ENCODE peak calls at places on chromosomes 11 and 22, in eight cellular contexts. One of them, this sample, is unnamed.

GRCh38 chr22:45318168-45318557 is 8.4 kb downstream of the FAM118A start:
- DNase-seq in fibroblast of lung: peak
- DNase-seq in Peyer's patch: peak
- DNase-seq in WERI-Rb-1: no peak
- DNase-seq in Panc1: no peak
- DNase-seq in CD8-positive, alpha-beta T cell: peak
- DNase-seq in AG09309: peak
- DNase-seq in GM10248: peak
- DNase-seq in this sample: peak

GRCh38 chr11:2884424-2884815 is 1.2 kb downstream of the CDKN1C start:
- DNase-seq in fibroblast of lung: peak
- DNase-seq in Peyer's patch: no peak
- DNase-seq in WERI-Rb-1: peak
- DNase-seq in Panc1: no peak
- DNase-seq in CD8-positive, alpha-beta T cell: no peak
- DNase-seq in AG09309: no peak
- DNase-seq in GM10248: no peak
- DNase-seq in this sample: no peak

GRCh38 chr11:47177229-47177845 is 658 bp upstream of the ARFGAP2 start:
- DNase-seq in fibroblast of lung: peak
- DNase-seq in Peyer's patch: peak
- DNase-seq in WERI-Rb-1: peak
- DNase-seq in Panc1: no peak
- DNase-seq in CD8-positive, alpha-beta T cell: peak
- DNase-seq in AG09309: peak
- DNase-seq in GM10248: peak
- DNase-seq in this sample: peak

GRCh38 chr11:22879615-22880014 is 19.3 kb upstream of the CCDC179 start:
- DNase-seq in fibroblast of lung: peak
- DNase-seq in Peyer's patch: no peak
- DNase-seq in WERI-Rb-1: no peak
- DNase-seq in Panc1: no peak
- DNase-seq in CD8-positive, alpha-beta T cell: no peak
- DNase-seq in AG09309: no peak
- DNase-seq in GM10248: no peak
- DNase-seq in this sample: no peak

GRCh38 chr11:32426819-32427615 is 8.3 kb downstream of the WT1 start:
- DNase-seq in fibroblast of lung: no peak
- DNase-seq in Peyer's patch: no peak
- DNase-seq in WERI-Rb-1: no peak
- DNase-seq in Panc1: no peak
- DNase-seq in CD8-positive, alpha-beta T cell: no peak
- DNase-seq in AG09309: no peak
- DNase-seq in GM10248: no peak
- DNase-seq in this sample: no peak

GRCh38 chr11:108902027-108902469 is 237.2 kb downstream of the DDX10 start:
- DNase-seq in fibroblast of lung: no peak
- DNase-seq in Peyer's patch: no peak
- DNase-seq in WERI-Rb-1: no peak
- DNase-seq in Panc1: no peak
- DNase-seq in CD8-positive, alpha-beta T cell: no peak
- DNase-seq in AG09309: no peak
- DNase-seq in GM10248: no peak
- DNase-seq in this sample: no peak

GRCh38 chr11:10310301-10310841 is 5.5 kb downstream of the ADM start:
- DNase-seq in fibroblast of lung: peak
- DNase-seq in Peyer's patch: no peak
- DNase-seq in WERI-Rb-1: no peak
- DNase-seq in Panc1: no peak
- DNase-seq in CD8-positive, alpha-beta T cell: no peak
- DNase-seq in AG09309: no peak
- DNase-seq in GM10248: peak
- DNase-seq in this sample: no peak

GRCh38 chr11:2791521-2792375 is 92.0 kb upstream of the KCNQ1OT1 start:
- DNase-seq in fibroblast of lung: no peak
- DNase-seq in Peyer's patch: peak
- DNase-seq in WERI-Rb-1: peak
- DNase-seq in Panc1: no peak
- DNase-seq in CD8-positive, alpha-beta T cell: peak
- DNase-seq in AG09309: no peak
- DNase-seq in GM10248: no peak
- DNase-seq in this sample: peak

GRCh38 chr11:119895981-119896380 is 167.0 kb upstream of the NECTIN1 start:
- DNase-seq in fibroblast of lung: peak
- DNase-seq in Peyer's patch: no peak
- DNase-seq in WERI-Rb-1: no peak
- DNase-seq in Panc1: no peak
- DNase-seq in CD8-positive, alpha-beta T cell: no peak
- DNase-seq in AG09309: no peak
- DNase-seq in GM10248: no peak
- DNase-seq in this sample: no peak

GRCh38 chr11:2316169-2316962 is 14.6 kb downstream of the TSPAN32 start:
- DNase-seq in fibroblast of lung: no peak
- DNase-seq in Peyer's patch: peak
- DNase-seq in WERI-Rb-1: no peak
- DNase-seq in Panc1: no peak
- DNase-seq in CD8-positive, alpha-beta T cell: no peak
- DNase-seq in AG09309: no peak
- DNase-seq in GM10248: no peak
- DNase-seq in this sample: peak

GRCh38 chr11:41660585-41660984 is 201.1 kb upstream of the LRRC4C start:
- DNase-seq in fibroblast of lung: no peak
- DNase-seq in Peyer's patch: no peak
- DNase-seq in WERI-Rb-1: peak
- DNase-seq in Panc1: no peak
- DNase-seq in CD8-positive, alpha-beta T cell: no peak
- DNase-seq in AG09309: no peak
- DNase-seq in GM10248: no peak
- DNase-seq in this sample: no peak
- TF ChIP-seq CTCF in fibroblast of lung: no peak
- TF ChIP-seq CTCF in Peyer's patch: no peak
- TF ChIP-seq CTCF in WERI-Rb-1: peak
- TF ChIP-seq CTCF in Panc1: peak
- TF ChIP-seq CTCF in CD8-positive, alpha-beta T cell: no peak
- TF ChIP-seq CTCF in AG09309: no peak
- TF ChIP-seq CTCF in GM10248: no peak
- TF ChIP-seq CTCF in this sample: no peak

GRCh38 chr11:101880208-101880607 is 34.6 kb upstream of the CEP126 start:
- DNase-seq in fibroblast of lung: peak
- DNase-seq in Peyer's patch: no peak
- DNase-seq in WERI-Rb-1: peak
- DNase-seq in Panc1: no peak
- DNase-seq in CD8-positive, alpha-beta T cell: no peak
- DNase-seq in AG09309: no peak
- DNase-seq in GM10248: peak
- DNase-seq in this sample: no peak
- TF ChIP-seq CTCF in fibroblast of lung: peak
- TF ChIP-seq CTCF in Peyer's patch: peak
- TF ChIP-seq CTCF in WERI-Rb-1: peak
- TF ChIP-seq CTCF in Panc1: peak
- TF ChIP-seq CTCF in CD8-positive, alpha-beta T cell: no peak
- TF ChIP-seq CTCF in AG09309: peak
- TF ChIP-seq CTCF in GM10248: peak
- TF ChIP-seq CTCF in this sample: peak

DNA sequence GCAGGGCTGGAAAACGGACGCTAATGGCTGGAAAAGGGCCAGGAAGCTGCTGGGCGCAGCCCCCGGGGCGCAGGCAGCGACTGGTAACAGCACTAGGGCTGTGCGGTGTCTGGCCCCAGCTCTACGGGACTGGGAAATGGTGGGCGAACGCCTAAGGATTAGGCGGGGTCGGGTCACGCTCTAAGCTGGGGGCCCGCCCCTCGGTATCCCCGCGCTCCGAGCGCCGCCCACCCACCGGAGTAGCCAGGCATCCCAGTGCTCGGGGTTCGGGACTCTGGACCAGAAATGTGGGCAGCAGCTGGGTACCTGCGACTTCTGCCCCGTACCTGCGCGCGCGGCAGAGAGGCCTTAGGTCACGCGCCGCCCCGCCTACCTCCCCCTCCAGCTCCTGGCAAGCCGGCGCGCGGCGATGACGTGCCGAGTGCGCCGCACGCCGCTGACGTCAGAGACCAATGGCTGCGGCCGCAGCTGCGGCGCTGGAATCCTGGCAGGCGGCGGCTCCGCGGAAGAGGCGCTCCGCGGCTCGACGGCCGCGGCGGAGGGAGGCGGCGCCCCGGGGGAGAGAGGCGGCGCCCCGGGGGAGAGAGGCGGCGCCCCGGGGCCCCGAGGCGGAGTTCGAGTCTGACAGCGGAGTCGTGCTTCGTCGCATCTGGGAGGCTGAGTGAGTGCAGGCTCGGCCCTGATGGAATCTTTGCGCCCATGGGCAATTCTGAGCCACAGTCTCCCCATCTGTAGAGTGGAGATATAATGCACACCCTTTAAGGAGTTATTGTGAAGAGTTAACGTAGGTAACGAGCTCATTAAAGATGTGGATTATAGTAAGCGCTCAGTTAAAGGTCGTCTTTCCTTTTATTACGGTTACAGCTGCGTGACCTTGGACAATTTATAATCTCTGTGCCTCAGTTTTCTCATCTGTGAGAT is at the start of the genes HPS4 and SRRD:
- DNase-seq in fibroblast of lung: peak
- DNase-seq in Peyer's patch: peak
- DNase-seq in WERI-Rb-1: peak
- DNase-seq in Panc1: no peak
- DNase-seq in CD8-positive, alpha-beta T cell: peak
- DNase-seq in AG09309: no peak
- DNase-seq in GM10248: peak
- DNase-seq in this sample: peak
- TF ChIP-seq CTCF in fibroblast of lung: no peak
- TF ChIP-seq CTCF in Peyer's patch: no peak
- TF ChIP-seq CTCF in WERI-Rb-1: no peak
- TF ChIP-seq CTCF in Panc1: no peak
- TF ChIP-seq CTCF in CD8-positive, alpha-beta T cell: no peak
- TF ChIP-seq CTCF in AG09309: no peak
- TF ChIP-seq CTCF in GM10248: no peak
- TF ChIP-seq CTCF in this sample: no peak

GRCh38 chr11:75815345-75815983 is 454 bp downstream of the UVRAG start:
- DNase-seq in fibroblast of lung: peak
- DNase-seq in Peyer's patch: no peak
- DNase-seq in WERI-Rb-1: no peak
- DNase-seq in Panc1: no peak
- DNase-seq in CD8-positive, alpha-beta T cell: no peak
- DNase-seq in AG09309: no peak
- DNase-seq in GM10248: peak
- DNase-seq in this sample: no peak

GRCh38 chr11:75814369-75814685 is 683 bp upstream of the UVRAG start:
- DNase-seq in fibroblast of lung: no peak
- DNase-seq in Peyer's patch: no peak
- DNase-seq in WERI-Rb-1: no peak
- DNase-seq in Panc1: no peak
- DNase-seq in CD8-positive, alpha-beta T cell: no peak
- DNase-seq in AG09309: no peak
- DNase-seq in GM10248: no peak
- DNase-seq in this sample: no peak

GRCh38 chr11:75813126-75813525 is 1.9 kb upstream of the UVRAG start:
- DNase-seq in fibroblast of lung: no peak
- DNase-seq in Peyer's patch: peak
- DNase-seq in WERI-Rb-1: no peak
- DNase-seq in Panc1: no peak
- DNase-seq in CD8-positive, alpha-beta T cell: peak
- DNase-seq in AG09309: no peak
- DNase-seq in GM10248: peak
- DNase-seq in this sample: no peak

GRCh38 chr11:75813622-75814039 is 1.4 kb upstream of the UVRAG start:
- DNase-seq in fibroblast of lung: peak
- DNase-seq in Peyer's patch: no peak
- DNase-seq in WERI-Rb-1: no peak
- DNase-seq in Panc1: peak
- DNase-seq in CD8-positive, alpha-beta T cell: no peak
- DNase-seq in AG09309: no peak
- DNase-seq in GM10248: no peak
- DNase-seq in this sample: no peak

GRCh38 chr11:75814686-75815344 is at the start of gene UVRAG:
- DNase-seq in fibroblast of lung: peak
- DNase-seq in Peyer's patch: peak
- DNase-seq in WERI-Rb-1: peak
- DNase-seq in Panc1: peak
- DNase-seq in CD8-positive, alpha-beta T cell: peak
- DNase-seq in AG09309: peak
- DNase-seq in GM10248: peak
- DNase-seq in this sample: peak
- TF ChIP-seq CTCF in fibroblast of lung: no peak
- TF ChIP-seq CTCF in Peyer's patch: peak
- TF ChIP-seq CTCF in WERI-Rb-1: no peak
- TF ChIP-seq CTCF in Panc1: no peak
- TF ChIP-seq CTCF in CD8-positive, alpha-beta T cell: no peak
- TF ChIP-seq CTCF in AG09309: no peak
- TF ChIP-seq CTCF in GM10248: no peak
- TF ChIP-seq CTCF in this sample: no peak

DNA sequence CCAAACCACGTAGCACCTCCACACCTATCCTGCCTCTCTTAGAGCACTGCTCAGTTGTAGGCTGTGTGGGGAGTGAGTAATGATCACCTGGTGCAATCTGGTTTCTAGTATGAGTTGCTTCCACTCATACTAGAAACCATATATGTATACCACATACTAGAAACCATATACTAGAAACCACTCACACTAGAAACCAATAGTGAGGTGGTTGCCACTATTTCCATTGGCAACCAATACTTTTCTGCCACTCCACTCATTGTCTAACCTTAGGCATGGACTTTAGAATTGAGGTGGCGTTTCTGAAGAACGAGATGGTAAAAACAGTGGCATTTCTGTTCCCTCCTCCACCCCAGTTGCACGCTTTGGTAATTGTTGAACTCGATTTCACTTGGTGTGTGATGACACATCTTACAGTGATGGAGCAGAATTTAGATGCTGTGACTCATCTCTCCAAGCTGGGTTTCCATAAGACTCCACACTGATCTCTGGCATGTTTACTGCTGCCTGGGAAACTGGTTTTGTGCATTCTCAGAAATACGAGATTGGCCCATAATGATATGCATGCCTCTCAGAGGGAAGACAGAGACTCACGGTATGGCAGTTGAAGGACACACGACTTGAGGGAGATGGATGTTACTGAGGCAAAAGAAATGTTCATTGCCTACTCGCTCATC is 82.9 kb downstream of the KIRREL3 start:
- DNase-seq in fibroblast of lung: peak
- DNase-seq in Peyer's patch: no peak
- DNase-seq in WERI-Rb-1: no peak
- DNase-seq in Panc1: no peak
- DNase-seq in CD8-positive, alpha-beta T cell: no peak
- DNase-seq in AG09309: peak
- DNase-seq in GM10248: no peak
- DNase-seq in this sample: peak
- TF ChIP-seq CTCF in fibroblast of lung: no peak
- TF ChIP-seq CTCF in Peyer's patch: no peak
- TF ChIP-seq CTCF in WERI-Rb-1: no peak
- TF ChIP-seq CTCF in Panc1: no peak
- TF ChIP-seq CTCF in CD8-positive, alpha-beta T cell: no peak
- TF ChIP-seq CTCF in AG09309: no peak
- TF ChIP-seq CTCF in GM10248: no peak
- TF ChIP-seq CTCF in this sample: no peak

This sample was measured in CD14-positive monocyte.